ENCODE peak calls at places on chromosomes 3 and 15, in four cellular contexts. Q is heart right ventricle, J is GM13976, A is MCF 10A. G is an unnamed sample.
A peak's percentile ranks its signal among the peaks of the same experiment; 100 is the strongest.

GRCh38 chr3:62559831-62560445 is 186.6 kb upstream of the FEZF2 start:
- DNase-seq in Q (no peak), J (no peak), A (peak; percentile 27), G (peak; percentile 31)

GRCh38 chr3:131688370-131688769 is 185.6 kb upstream of the MRPL3 start:
- DNase-seq in Q (no peak), J (peak; percentile 17), A (peak; percentile 16), G (peak; percentile 28)

GRCh38 chr3:124770341-124771082 is 40.3 kb downstream of the UMPS start:
- DNase-seq in Q (peak; percentile 76), J (no peak), A (no peak), G (no peak)

GRCh38 chr3:53616971-53617892 is 122.8 kb downstream of the CACNA1D start:
- DNase-seq in Q (no peak), J (no peak), A (no peak), G (no peak)

GRCh38 chr15:73928971-73929627 is 2.8 kb downstream of the LOXL1 start:
- DNase-seq in Q (no peak), J (no peak), A (no peak), G (no peak)

GRCh38 chr3:82654708-82655107 is 893.3 kb upstream of the GBE1 start:
- DNase-seq in Q (no peak), J (no peak), A (no peak), G (no peak)

GRCh38 chr3:74301058-74301457 is 313.4 kb downstream of the CNTN3 start:
- DNase-seq in Q (no peak), J (no peak), A (no peak), G (no peak)

GRCh38 chr15:35738370-35738769 is 192.4 kb upstream of the DPH6 start:
- DNase-seq in Q (no peak), J (no peak), A (peak; percentile 72), G (no peak)

GRCh38 chr3:145197051-145197562 is 963.9 kb downstream of the PLOD2 start:
- DNase-seq in Q (no peak), J (no peak), A (no peak), G (no peak)

GRCh38 chr3:58383904-58384303 is 49.7 kb downstream of the PDHB start:
- DNase-seq in Q (no peak), J (no peak), A (peak; percentile 97), G (peak; percentile 100)

GRCh38 chr3:41202075-41202833 is 2.9 kb downstream of the CTNNB1 start:
- DNase-seq in Q (no peak), J (no peak), A (peak; percentile 20), G (no peak)

GRCh38 chr15:83310521-83311456 is 26.3 kb upstream of the BNC1 start:
- DNase-seq in Q (no peak), J (no peak), A (peak; percentile 56), G (no peak)

GRCh38 chr3:86923071-86923476 is 67.9 kb downstream of the VGLL3 start:
- DNase-seq in Q (no peak), J (no peak), A (peak; percentile 95), G (no peak)

GRCh38 chr3:172224560-172225214 is 185.3 kb downstream of the FNDC3B start:
- DNase-seq in Q (no peak), J (no peak), A (no peak), G (no peak)

GRCh38 chr15:35506272-35506870 is 39.6 kb downstream of the DPH6 start:
- DNase-seq in Q (no peak), J (no peak), A (no peak), G (no peak)

GRCh38 chr3:63864008-63864871 is 573 bp downstream of the ATXN7 start:
- DNase-seq in Q (peak; percentile 41), J (peak; percentile 75), A (peak; percentile 39), G (no peak)

GRCh38 chr3:64291345-64291744 is 66.1 kb upstream of the PRICKLE2 start:
- DNase-seq in Q (no peak), J (no peak), A (peak; percentile 97), G (peak; percentile 49)

GRCh38 chr3:152272771-152273242 is 4.1 kb downstream of the MBNL1 start:
- DNase-seq in Q (no peak), J (no peak), A (peak; percentile 39), G (peak; percentile 76)

GRCh38 chr15:57596978-57597377 is 5.3 kb downstream of the MYZAP start:
- DNase-seq in Q (no peak), J (no peak), A (peak; percentile 84), G (no peak)

GRCh38 chr3:102224171-102224570 is 210.6 kb upstream of the ZPLD1 start:
- DNase-seq in Q (no peak), J (peak; percentile 27), A (peak; percentile 32), G (no peak)

GRCh38 chr15:70026991-70027390 is 70.7 kb downstream of the TLE3 start:
- DNase-seq in Q (no peak), J (no peak), A (no peak), G (no peak)

GRCh38 chr3:46019707-46020106 is 7.6 kb downstream of the XCR1 start:
- DNase-seq in Q (no peak), J (no peak), A (no peak), G (no peak)

GRCh38 chr15:62603757-62604156 is 438.7 kb upstream of the C2CD4B start:
- DNase-seq in Q (no peak), J (no peak), A (peak; percentile 96), G (no peak)

GRCh38 chr3:43884581-43884980 is 193.8 kb downstream of the ABHD5 start:
- DNase-seq in Q (no peak), J (no peak), A (no peak), G (no peak)

GRCh38 chr15:45468294-45468693 is 54.3 kb downstream of the SLC30A4 start:
- DNase-seq in Q (no peak), J (no peak), A (no peak), G (no peak)

GRCh38 chr3:50318163-50318562 is 4.4 kb downstream of the HYAL2 start:
- DNase-seq in Q (no peak), J (no peak), A (no peak), G (no peak)

GRCh38 chr15:75647370-75648155 is at the start of gene SNX33:
- DNase-seq in Q (peak; percentile 87), J (peak; percentile 84), A (peak; percentile 77), G (peak; percentile 63)

GRCh38 chr15:76625267-76625666 is 279.9 kb downstream of the SCAPER start:
- DNase-seq in Q (no peak), J (no peak), A (no peak), G (no peak)

GRCh38 chr15:25228261-25228660 is 210.6 kb downstream of the UBE3A start:
- DNase-seq in Q (no peak), J (no peak), A (no peak), G (no peak)

GRCh38 chr3:129992781-129993180 is 18.3 kb downstream of the TRH start:
- DNase-seq in Q (no peak), J (no peak), A (peak; percentile 18), G (no peak)
- TF ChIP-seq CTCF in Q (no peak), J (no peak), A (peak; percentile 11), G (peak; percentile 52)

DNA sequence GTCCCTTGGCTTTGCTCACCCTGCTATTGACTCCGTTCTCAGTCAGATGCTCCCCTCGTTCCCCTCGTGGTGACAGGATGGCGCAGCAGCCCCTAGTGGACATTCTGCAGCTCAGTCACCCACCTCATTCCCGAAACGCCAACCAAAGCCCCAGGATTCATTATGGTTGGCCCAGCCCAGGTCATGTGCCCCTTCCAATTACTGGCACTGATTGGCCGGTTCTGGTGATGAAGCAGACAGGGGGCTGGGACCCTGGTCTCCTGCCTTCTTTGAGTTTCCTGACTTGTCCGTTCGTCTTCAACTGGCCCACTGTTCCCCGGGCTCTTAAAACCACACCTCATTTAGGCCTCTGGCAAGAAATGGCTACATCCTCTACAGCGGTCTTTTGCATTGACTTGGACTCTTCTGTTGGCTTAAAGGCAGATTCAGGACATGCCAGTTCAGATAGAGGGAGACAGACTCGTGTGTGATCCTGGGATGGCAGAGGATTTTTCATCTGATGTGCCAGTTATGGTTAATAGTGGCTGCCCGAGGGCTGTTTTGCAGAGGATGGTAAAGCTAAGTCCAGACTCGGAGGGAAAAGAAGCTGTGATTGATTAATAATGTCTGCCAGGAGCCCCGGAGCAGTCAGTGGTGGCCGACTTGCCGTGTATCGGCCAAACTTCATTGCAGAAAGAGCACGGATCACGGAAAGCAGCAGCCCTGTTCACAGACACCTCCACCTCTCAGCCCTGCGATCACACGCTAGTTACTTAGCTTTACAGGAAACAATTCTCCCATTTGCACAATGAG is 37.8 kb downstream of the LSM3 start:
- DNase-seq in Q (peak; percentile 67), J (no peak), A (no peak), G (peak; percentile 53)
- TF ChIP-seq CTCF in Q (peak; percentile 39), J (no peak), A (no peak), G (peak; percentile 64)

DNA sequence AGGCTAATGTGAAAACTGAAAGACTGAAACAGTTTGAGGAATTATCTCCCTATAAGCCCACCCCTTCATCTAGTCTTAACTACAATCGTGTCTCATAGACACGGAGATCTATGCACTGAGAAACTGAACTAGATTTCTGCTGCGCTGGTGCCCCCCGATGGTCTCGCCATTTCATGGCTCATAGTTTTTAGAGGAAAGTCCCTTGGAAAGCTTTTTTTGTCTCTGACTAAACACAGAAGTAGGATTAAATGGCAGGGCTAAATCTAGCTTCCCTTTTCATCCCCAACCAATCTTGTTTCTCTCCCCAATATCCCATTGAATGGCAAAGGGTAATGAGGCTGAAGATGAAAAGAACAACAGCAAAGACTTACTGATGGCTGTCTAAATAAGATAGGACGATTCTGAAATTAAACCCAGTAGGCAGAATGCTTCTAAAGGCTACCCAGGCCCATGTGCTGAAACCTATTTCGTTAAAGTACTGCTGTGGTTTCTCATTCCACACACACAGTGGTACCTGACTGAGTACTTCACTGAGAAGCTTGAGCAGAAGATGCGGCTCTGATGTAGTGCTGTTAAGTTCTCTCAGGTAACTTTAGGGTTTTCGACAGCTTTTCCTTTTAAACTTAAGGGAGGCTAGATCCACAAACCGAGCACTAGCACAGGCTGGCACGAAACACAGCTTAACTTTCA is 142.7 kb downstream of the GADL1 start:
- DNase-seq in Q (peak; percentile 26), J (peak; percentile 14), A (peak; percentile 52), G (peak; percentile 27)
- TF ChIP-seq CTCF in Q (peak; percentile 54), J (peak; percentile 14), A (no peak), G (peak; percentile 57)

DNA sequence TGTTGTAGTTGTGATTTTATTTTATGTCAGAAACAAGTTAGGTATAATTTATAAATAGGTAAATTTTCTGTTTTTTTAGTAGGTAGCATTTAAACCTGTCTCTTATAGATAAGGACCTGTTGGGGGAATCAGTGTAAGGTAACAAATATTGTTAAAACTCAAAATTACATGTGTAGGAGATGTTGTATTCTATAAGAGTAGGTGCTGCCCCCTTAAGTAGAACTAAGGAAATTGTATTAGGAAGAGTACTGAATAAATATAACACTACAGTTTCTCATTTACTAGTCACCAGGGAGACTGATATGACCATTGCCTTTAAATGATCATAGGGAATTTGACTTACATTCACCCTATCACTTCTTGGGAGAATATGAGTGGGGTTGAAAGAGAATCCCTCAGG is 31.2 kb downstream of the SLC25A36 start:
- DNase-seq in Q (no peak), J (no peak), A (peak; percentile 27), G (no peak)
- TF ChIP-seq CTCF in Q (peak; percentile 43), J (no peak), A (peak; percentile 15), G (no peak)

GRCh38 chr3:72100062-72100511 is 315.1 kb upstream of the PROK2 start:
- DNase-seq in Q (no peak), J (peak; percentile 42), A (no peak), G (no peak)

GRCh38 chr3:72102057-72102711 is 317.2 kb upstream of the PROK2 start:
- DNase-seq in Q (peak; percentile 16), J (peak; percentile 51), A (no peak), G (no peak)

GRCh38 chr3:72099331-72100061 is 314.5 kb upstream of the PROK2 start:
- DNase-seq in Q (no peak), J (no peak), A (no peak), G (no peak)

GRCh38 chr3:72101538-72101937 is 316.6 kb upstream of the PROK2 start:
- DNase-seq in Q (no peak), J (no peak), A (no peak), G (no peak)

GRCh38 chr3:72100626-72101187 is 315.8 kb upstream of the PROK2 start:
- DNase-seq in Q (peak; percentile 82), J (peak; percentile 86), A (no peak), G (no peak)
- TF ChIP-seq CTCF in Q (no peak), J (no peak), A (no peak), G (no peak)